ENCODE peak calls at places on chromosome 21, in four cellular contexts. Q, F, W and L are unnamed samples.

GRCh38 chr21:39079617-39080016 is 103.6 kb downstream of the PSMG1 start:
- DNase-seq in Q (no peak), F (no peak), W (no peak), L (peak)

GRCh38 chr21:37565530-37566223 is 199.1 kb downstream of the DYRK1A start:
- DNase-seq in Q (no peak), F (no peak), W (no peak), L (peak)

GRCh38 chr21:27647401-27647800 is 680.5 kb upstream of the ADAMTS5 start:
- DNase-seq in Q (no peak), F (no peak), W (no peak), L (peak)

GRCh38 chr21:37877888-37878684 is 38.2 kb downstream of the KCNJ6 start:
- DNase-seq in Q (no peak), F (no peak), W (no peak), L (no peak)

GRCh38 chr21:46326110-46326703 is 2.3 kb downstream of the PCNT start:
- DNase-seq in Q (no peak), F (no peak), W (no peak), L (no peak)

GRCh38 chr21:37683396-37684114 is 232.7 kb downstream of the KCNJ6 start:
- DNase-seq in Q (no peak), F (no peak), W (no peak), L (no peak)

GRCh38 chr21:43910460-43910859 is 45.4 kb downstream of the AGPAT3 start:
- DNase-seq in Q (no peak), F (no peak), W (no peak), L (no peak)

GRCh38 chr21:45982758-45983731 is 1.5 kb downstream of the COL6A1 start:
- DNase-seq in Q (no peak), F (no peak), W (no peak), L (no peak)

GRCh38 chr21:27648560-27648959 is 681.7 kb upstream of the ADAMTS5 start:
- DNase-seq in Q (peak), F (no peak), W (no peak), L (peak)

GRCh38 chr21:37636152-37636860 is 269.7 kb downstream of the DYRK1A start:
- DNase-seq in Q (peak), F (no peak), W (no peak), L (peak)

GRCh38 chr21:17585875-17586450 is 26.7 kb downstream of the BTG3 start:
- DNase-seq in Q (peak), F (no peak), W (peak), L (peak)

DNA sequence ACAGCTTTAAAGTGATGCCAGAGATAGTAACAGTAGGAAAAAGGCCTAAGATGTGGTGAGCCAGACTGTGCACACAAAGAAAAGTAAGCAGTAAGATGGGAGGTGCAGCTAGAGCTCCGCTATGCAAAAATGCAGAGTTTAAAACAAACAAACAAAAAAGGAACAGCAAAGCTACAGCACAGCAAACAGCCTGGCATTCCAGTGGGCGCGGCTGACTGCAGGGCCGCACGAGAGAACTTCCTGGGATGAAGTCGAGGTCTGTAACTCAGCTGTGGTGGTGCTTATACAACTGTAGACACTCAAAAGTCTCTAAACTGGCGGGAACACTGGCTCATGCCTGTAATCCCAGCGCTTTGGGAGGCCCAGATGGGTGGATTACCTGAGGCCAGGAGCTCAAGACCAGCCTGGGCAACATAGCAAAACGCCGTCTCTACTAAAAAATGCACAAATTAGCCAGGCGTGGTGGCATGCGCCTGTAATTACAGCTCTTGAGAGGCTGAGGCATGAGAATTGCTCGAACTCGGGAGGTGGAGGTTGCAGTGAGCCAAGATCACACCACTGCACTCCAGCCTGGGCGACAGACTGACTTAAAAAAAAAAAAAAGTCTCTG is 30.1 kb downstream of the PRDM15 start:
- DNase-seq in Q (no peak), F (no peak), W (no peak), L (no peak)
- H3K4me3 ChIP-seq in Q (no peak), F (no peak), W (no peak), L (no peak)

DNA sequence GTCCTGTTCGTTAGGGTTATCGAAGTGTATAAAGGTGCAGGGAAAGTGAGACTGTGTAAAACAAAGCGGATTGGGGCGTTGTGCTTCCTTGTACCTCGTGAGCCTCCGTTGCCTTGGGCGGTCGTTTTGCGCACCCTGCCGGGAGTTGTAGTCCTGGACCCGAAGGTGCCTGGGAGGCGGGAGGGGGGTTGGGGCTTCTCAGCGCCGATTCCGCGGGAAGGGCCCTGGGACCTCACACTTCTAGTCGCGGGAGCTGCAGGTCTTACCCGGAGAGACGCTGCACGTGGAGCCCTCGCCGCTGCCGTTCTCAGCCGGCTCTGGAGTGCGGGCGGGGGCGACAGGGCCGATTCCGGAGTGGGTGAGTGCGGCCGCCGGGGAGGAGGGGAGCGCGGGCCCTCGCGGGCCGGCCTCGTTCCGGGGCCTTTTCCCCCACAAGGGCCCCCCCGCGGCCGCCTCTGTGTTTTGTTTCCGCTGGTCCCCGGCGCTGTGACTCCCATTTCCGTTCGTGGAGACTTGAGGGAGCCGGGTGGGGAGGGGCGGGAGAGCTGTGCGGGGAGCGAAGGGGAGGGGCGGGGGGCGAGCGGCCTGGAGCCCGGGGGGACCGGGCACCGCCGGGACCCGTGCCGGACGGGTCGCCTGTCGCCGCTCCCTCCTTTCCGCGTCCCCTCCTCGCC is 586 bp downstream of the GABPA start:
- DNase-seq in Q (peak), F (peak), W (peak), L (peak)
- TF ChIP-seq CTCF in Q (no peak), F (no peak), W (no peak), L (peak)

DNA sequence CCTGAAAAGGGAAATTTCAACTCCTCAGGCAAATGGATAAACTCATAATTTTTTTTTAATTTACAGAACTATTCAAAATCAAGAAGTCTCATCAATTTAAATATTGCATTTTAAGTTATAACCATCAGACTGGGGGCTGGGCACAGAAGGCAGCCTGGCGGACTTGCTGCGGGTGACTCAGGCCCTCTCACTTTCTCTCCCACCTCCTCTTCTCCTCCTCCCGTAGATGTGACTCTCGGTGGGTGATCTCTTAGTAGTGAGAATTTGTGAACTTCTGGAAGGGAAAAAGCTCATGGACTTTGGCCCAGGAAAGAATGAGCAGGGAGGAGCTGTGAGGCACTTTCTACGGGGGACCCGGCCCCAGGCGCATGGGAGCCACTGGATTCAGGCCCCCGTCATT is 32.9 kb downstream of the CLIC6 start:
- DNase-seq in Q (no peak), F (no peak), W (no peak), L (no peak)
- H3K4me3 ChIP-seq in Q (no peak), F (no peak), W (no peak), L (no peak)

DNA sequence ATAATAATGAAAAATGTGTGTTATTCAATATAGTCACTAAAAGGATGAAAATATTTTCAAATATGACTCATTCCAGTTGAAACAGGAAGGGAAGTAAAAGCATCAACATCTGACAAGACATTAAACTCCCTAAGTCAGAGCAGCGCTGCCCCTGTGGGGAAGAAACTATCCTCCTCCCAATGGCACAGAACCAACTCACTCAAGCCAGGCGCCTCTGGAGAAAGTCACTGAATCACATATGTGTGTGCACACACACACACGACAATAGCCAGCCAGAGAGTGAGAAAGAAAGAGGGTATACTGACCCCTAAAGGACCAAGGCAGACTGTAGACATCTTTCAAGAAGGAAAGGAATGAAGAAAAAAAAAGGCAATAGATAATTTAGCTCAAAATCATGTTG is 126.9 kb downstream of the SETD4 start:
- DNase-seq in Q (peak), F (no peak), W (peak), L (peak)
- TF ChIP-seq CTCF in Q (peak), F (peak), W (peak), L (peak)

GRCh38 chr21:44926364-44927101 is 5.8 kb upstream of the ITGB2 start:
- DNase-seq in Q (no peak), F (no peak), W (no peak), L (no peak)
- H3K4me3 ChIP-seq in Q (no peak), F (peak), W (no peak), L (no peak)

GRCh38 chr21:24014381-24014780 is 1592.9 kb downstream of the MRPL39 start:
- DNase-seq in Q (no peak), F (no peak), W (no peak), L (no peak)
- TF ChIP-seq CTCF in Q (no peak), F (no peak), W (peak), L (peak)

GRCh38 chr21:28746166-28746565 is 246.5 kb downstream of the LTN1 start:
- DNase-seq in Q (no peak), F (no peak), W (no peak), L (peak)
- H3K4me3 ChIP-seq in Q (no peak), F (no peak), W (no peak), L (no peak)

DNA sequence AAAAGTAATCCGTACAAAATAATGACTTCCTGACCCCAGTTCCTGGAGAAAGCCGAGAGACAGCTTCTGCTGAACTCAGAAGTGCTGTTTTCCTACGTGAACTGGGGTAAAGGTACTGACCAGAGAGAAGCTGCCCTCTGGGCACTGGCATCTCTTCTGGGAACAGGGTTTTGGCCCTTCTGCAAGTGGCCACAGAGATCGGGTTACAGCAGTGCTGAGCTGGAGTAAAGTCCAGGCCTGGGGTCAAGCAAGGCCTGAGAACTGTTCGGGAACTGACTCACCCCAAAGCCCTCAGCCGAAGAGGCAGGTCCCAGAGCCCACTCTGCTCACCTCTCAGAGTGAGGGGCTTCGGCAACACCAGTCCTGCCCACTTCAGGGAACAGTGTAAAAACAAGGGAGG is 177.2 kb upstream of the RUNX1 start:
- DNase-seq in Q (no peak), F (no peak), W (no peak), L (peak)
- TF ChIP-seq CTCF in Q (no peak), F (no peak), W (no peak), L (no peak)

GRCh38 chr21:19547951-19548635 is 1144.5 kb upstream of the TMPRSS15 start:
- DNase-seq in Q (no peak), F (no peak), W (no peak), L (no peak)

GRCh38 chr21:19557046-19557445 is 1153.5 kb upstream of the TMPRSS15 start:
- DNase-seq in Q (no peak), F (no peak), W (no peak), L (no peak)

GRCh38 chr21:19557488-19557887 is 1153.9 kb upstream of the TMPRSS15 start:
- DNase-seq in Q (no peak), F (no peak), W (no peak), L (no peak)

GRCh38 chr21:19553930-19554615 is 1150.5 kb upstream of the TMPRSS15 start:
- DNase-seq in Q (no peak), F (no peak), W (no peak), L (no peak)
- H3K4me3 ChIP-seq in Q (no peak), F (no peak), W (no peak), L (no peak)

GRCh38 chr21:14752006-14752909 is 206.1 kb upstream of the SAMSN1 start:
- DNase-seq in Q (no peak), F (no peak), W (no peak), L (no peak)
- TF ChIP-seq CTCF in Q (no peak), F (no peak), W (no peak), L (no peak)